ENCODE peak calls at places on chromosomes 11 and 22, in nine cellular contexts. D is BJ, R is HFF-Myc, H is vagina, P is Caco-2, B is esophagus muscularis mucosa, Y is fibroblast of the aortic adventitia, L is AG09309, T is HL-60. Z is an unnamed sample.

GRCh38 chr11:30706276-30706675 is 120.1 kb upstream of the MPPED2 start:
- DNase-seq in R (no peak), L (no peak), H (no peak), Y (no peak), T (no peak), P (no peak), B (no peak), D (no peak), Z (no peak)

GRCh38 chr11:47186937-47187681 is 875 bp upstream of the PACSIN3 start:
- DNase-seq in Y (peak; percentile 60), H (no peak), P (peak; percentile 78), R (no peak), D (no peak), T (peak; percentile 36), L (no peak), B (no peak), Z (no peak)

GRCh38 chr22:49487950-49488349 is 339.7 kb downstream of the BRD1 start:
- DNase-seq in H (no peak), B (no peak), T (no peak), D (no peak), P (peak; percentile 72), R (no peak), Y (no peak), L (no peak), Z (no peak)

GRCh38 chr11:105861225-105861624 is 160.8 kb downstream of the MSANTD4 start:
- DNase-seq in R (no peak), L (no peak), Y (no peak), T (no peak), B (no peak), D (no peak), H (no peak), P (no peak), Z (no peak)

GRCh38 chr11:94557992-94558391 is 9.2 kb upstream of the PIWIL4 start:
- DNase-seq in Y (peak; percentile 52), R (no peak), H (no peak), D (no peak), B (no peak), L (no peak), T (no peak), P (no peak), Z (no peak)

GRCh38 chr22:27438271-27438980 is 363.1 kb downstream of the MN1 start:
- DNase-seq in B (no peak), T (no peak), P (no peak), H (no peak), L (no peak), Y (peak; percentile 45), D (no peak), R (no peak), Z (no peak)

GRCh38 chr11:68528630-68529029 is 68.1 kb downstream of the PPP6R3 start:
- DNase-seq in D (no peak), L (no peak), R (no peak), Y (no peak), H (no peak), T (peak; percentile 18), B (no peak), P (no peak), Z (no peak)

GRCh38 chr22:35170716-35171697 is 86.3 kb upstream of the HMGXB4 start:
- DNase-seq in T (no peak), L (no peak), B (peak; percentile 89), R (no peak), H (no peak), Y (no peak), D (no peak), P (no peak), Z (no peak)

GRCh38 chr11:103811870-103812509 is 224.4 kb upstream of the DDI1 start:
- DNase-seq in D (no peak), B (no peak), Y (no peak), P (peak; percentile 13), L (no peak), R (no peak), H (no peak), T (no peak), Z (no peak)

GRCh38 chr11:111631666-111632039 is 29.4 kb downstream of the SIK2 start:
- DNase-seq in D (peak; percentile 68), B (no peak), L (peak; percentile 63), H (no peak), T (no peak), R (peak; percentile 69), Y (peak; percentile 91), P (no peak), Z (peak; percentile 60)

DNA sequence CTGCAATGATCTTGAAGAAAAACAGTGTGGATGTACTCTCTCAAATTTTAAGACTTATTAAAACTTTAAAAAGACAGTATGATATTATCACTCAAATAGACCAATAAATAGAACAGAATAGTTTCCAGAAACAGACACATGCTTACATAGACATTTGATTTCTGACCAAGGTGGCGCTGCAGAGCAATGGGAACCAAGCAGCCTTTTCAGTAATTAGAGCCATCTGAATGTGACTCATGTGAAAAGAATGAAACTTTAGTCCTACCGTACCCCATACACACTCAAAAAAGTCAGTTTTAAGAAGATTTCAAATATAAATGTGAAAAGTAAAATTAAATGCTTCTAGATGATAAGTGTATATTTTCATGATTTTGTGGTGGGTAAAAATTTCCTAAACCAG is 74.2 kb upstream of the MS4A8 start:
- DNase-seq in Y (peak; percentile 19), T (no peak), B (no peak), L (peak; percentile 4), H (no peak), P (peak; percentile 42), D (peak; percentile 9), R (peak; percentile 41), Z (no peak)
- TF ChIP-seq CTCF in Y (no peak), T (no peak), B (no peak), L (peak; percentile 25), H (no peak), P (no peak), D (peak; percentile 37), R (peak; percentile 37), Z (peak; percentile 3)

DNA sequence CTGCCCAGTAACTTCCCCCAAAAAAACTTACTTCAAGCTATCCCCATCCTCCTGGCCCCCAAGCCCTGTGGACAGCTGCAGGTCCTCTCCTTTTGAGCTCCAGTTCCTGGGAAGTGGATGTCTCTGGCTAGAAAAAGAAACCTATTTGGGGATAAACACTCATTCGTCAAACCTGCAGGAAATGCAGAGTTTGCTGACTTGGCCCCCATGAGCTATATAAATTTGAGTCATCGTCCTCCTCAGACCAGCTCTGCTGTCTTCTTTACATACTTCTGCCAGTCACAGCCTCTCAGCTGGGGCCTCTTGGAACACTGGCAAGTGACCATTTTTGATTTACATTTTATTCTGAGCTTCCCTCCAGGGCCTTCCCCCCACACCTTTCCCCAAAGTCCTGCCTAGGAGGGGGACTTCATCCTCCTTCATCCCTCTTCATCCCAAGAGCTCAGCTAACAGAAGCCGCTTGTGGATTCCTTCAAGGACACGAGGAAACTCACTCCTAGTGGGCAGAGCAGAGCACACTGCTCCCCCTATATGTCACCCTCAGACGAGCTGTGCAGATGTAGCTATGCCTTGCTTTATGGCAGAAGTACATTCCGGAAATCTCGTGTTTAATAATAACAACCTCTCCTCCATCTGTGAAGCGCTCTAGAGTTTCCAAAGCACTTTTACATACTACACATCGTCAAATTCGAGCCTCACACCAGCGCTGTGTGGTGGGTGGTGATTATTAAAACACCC is 131.8 kb downstream of the FEZ1 start:
- DNase-seq in B (no peak), H (no peak), R (no peak), T (no peak), P (no peak), Y (peak; percentile 33), L (no peak), D (no peak), Z (no peak)
- TF ChIP-seq CTCF in B (no peak), H (no peak), R (peak; percentile 8), T (no peak), P (no peak), Y (peak; percentile 10), L (no peak), D (peak; percentile 36), Z (no peak)

DNA sequence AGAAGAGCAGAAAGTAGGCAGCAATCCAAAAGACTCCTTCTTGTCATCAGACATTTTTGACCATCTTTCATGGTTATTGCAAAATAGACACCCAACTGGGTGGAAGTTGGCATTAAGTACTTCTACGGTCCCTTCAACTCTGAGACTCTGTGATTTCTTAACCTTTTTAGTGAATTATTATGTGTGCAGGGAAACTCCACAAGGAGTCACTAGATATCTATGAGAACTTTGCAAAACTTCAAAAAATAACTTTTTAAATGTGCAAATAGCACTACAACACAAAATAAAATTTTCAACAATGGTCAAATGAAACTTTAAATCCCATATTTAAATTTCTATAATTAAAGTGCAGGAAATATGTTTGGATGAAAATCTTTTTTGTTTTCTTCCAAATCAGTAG is 88.7 kb downstream of the SLC17A6 start:
- DNase-seq in L (no peak), T (no peak), B (no peak), D (no peak), P (no peak), H (no peak), R (no peak), Y (no peak), Z (no peak)
- TF ChIP-seq CTCF in L (peak; percentile 15), T (no peak), B (no peak), D (no peak), P (no peak), H (no peak), R (no peak), Y (no peak), Z (peak; percentile 54)

GRCh38 chr22:29873943-29874342 is 9.0 kb upstream of the MTMR3 start:
- DNase-seq in B (no peak), L (no peak), T (no peak), H (no peak), Y (no peak), P (no peak), D (no peak), R (no peak), Z (no peak)
- TF ChIP-seq CTCF in B (no peak), L (no peak), T (no peak), H (no peak), Y (no peak), P (no peak), D (no peak), R (no peak), Z (no peak)

GRCh38 chr11:645536-645935 is 8.5 kb downstream of the DRD4 start:
- DNase-seq in D (no peak), R (no peak), Y (no peak), B (no peak), P (no peak), T (no peak), L (no peak), H (no peak), Z (no peak)
- TF ChIP-seq CTCF in D (no peak), R (no peak), Y (no peak), B (no peak), P (no peak), T (no peak), L (no peak), H (no peak), Z (no peak)

GRCh38 chr22:29816539-29816938 is 21.5 kb downstream of the ASCC2 start:
- DNase-seq in B (no peak), Y (peak; percentile 40), D (no peak), P (no peak), R (no peak), T (no peak), H (no peak), L (no peak), Z (no peak)
- TF ChIP-seq CTCF in B (no peak), Y (no peak), D (no peak), P (no peak), R (no peak), T (no peak), H (no peak), L (no peak), Z (no peak)

GRCh38 chr22:39185601-39186012 is 33.1 kb upstream of the CBX7 start:
- DNase-seq in B (no peak), H (peak; percentile 95), Y (peak; percentile 84), P (no peak), R (no peak), L (no peak), D (peak; percentile 33), T (no peak), Z (no peak)
- TF ChIP-seq CTCF in B (peak; percentile 36), H (no peak), Y (peak; percentile 66), P (no peak), R (peak; percentile 16), L (peak; percentile 45), D (peak; percentile 75), T (no peak), Z (peak; percentile 40)